ENCODE peak calls at places on chromosomes 7 and 10, in seven cellular contexts. O, U, R, H, Z, C and X are unnamed samples.

GRCh38 chr7:143345428-143345900 is 17.0 kb downstream of the FAM131B start:
- DNase-seq in O (peak; percentile 62), U (peak; percentile 85), R (peak; percentile 70), H (peak; percentile 32), Z (no peak), C (no peak), X (no peak)

GRCh38 chr10:128070161-128070560 is 56.1 kb downstream of the MKI67 start:
- DNase-seq in O (no peak), U (peak; percentile 14), R (peak; percentile 5), H (no peak), Z (no peak), C (no peak), X (no peak)

GRCh38 chr7:46651070-46651469 is 730.0 kb upstream of the IGFBP3 start:
- DNase-seq in O (no peak), U (peak; percentile 50), R (peak; percentile 24), H (no peak), Z (peak; percentile 80), C (no peak), X (no peak)

GRCh38 chr7:6284461-6285360 is 12.3 kb upstream of the CYTH3 start:
- DNase-seq in O (no peak), U (no peak), R (no peak), H (no peak), Z (peak; percentile 76), C (no peak), X (no peak)

GRCh38 chr10:43401627-43402026 is 7.4 kb downstream of the HNRNPF start:
- DNase-seq in O (no peak), U (peak; percentile 35), R (no peak), H (no peak), Z (no peak), C (no peak), X (no peak)

GRCh38 chr7:45469103-45469502 is 105.1 kb upstream of the ADCY1 start:
- DNase-seq in O (no peak), U (no peak), R (no peak), H (no peak), Z (no peak), C (no peak), X (no peak)

GRCh38 chr7:40329601-40330153 is 194.9 kb downstream of the SUGCT start:
- DNase-seq in O (no peak), U (no peak), R (no peak), H (peak; percentile 74), Z (no peak), C (no peak), X (no peak)

GRCh38 chr10:131841669-131842139 is 59.1 kb upstream of the PPP2R2D start:
- DNase-seq in O (peak; percentile 22), U (no peak), R (no peak), H (no peak), Z (peak; percentile 45), C (no peak), X (no peak)

GRCh38 chr10:60828489-60828852 is 50.2 kb downstream of the CDK1 start:
- DNase-seq in O (no peak), U (no peak), R (no peak), H (peak; percentile 42), Z (no peak), C (no peak), X (no peak)

GRCh38 chr7:36747251-36747968 is 23.1 kb upstream of the AOAH start:
- DNase-seq in O (no peak), U (no peak), R (no peak), H (peak; percentile 4), Z (no peak), C (no peak), X (no peak)

GRCh38 chr10:125777806-125778205 is 2.2 kb upstream of the MMP21 start:
- DNase-seq in O (no peak), U (no peak), R (no peak), H (no peak), Z (no peak), C (no peak), X (no peak)

GRCh38 chr7:8564296-8564695 is 130.9 kb downstream of the NXPH1 start:
- DNase-seq in O (no peak), U (no peak), R (no peak), H (no peak), Z (no peak), C (no peak), X (no peak)

GRCh38 chr7:50339990-50340500 is 35.5 kb downstream of the IKZF1 start:
- DNase-seq in O (no peak), U (no peak), R (peak; percentile 39), H (no peak), Z (no peak), C (no peak), X (no peak)

GRCh38 chr7:105352922-105353668 is 35.6 kb downstream of the SRPK2 start:
- DNase-seq in O (no peak), U (no peak), R (no peak), H (peak; percentile 28), Z (no peak), C (no peak), X (no peak)

GRCh38 chr10:97563337-97563736 is 9.2 kb upstream of the ANKRD2 start:
- DNase-seq in O (no peak), U (no peak), R (no peak), H (no peak), Z (no peak), C (no peak), X (no peak)

GRCh38 chr7:71612011-71612410 is 480.1 kb downstream of the GALNT17 start:
- DNase-seq in O (no peak), U (no peak), R (no peak), H (no peak), Z (no peak), C (no peak), X (no peak)

GRCh38 chr7:144936314-144936713 is 100.5 kb upstream of the TPK1 start:
- DNase-seq in O (no peak), U (no peak), R (no peak), H (no peak), Z (no peak), C (no peak), X (no peak)

GRCh38 chr7:90768301-90768700 is 172.2 kb downstream of the CDK14 start:
- DNase-seq in O (no peak), U (no peak), R (no peak), H (no peak), Z (no peak), C (no peak), X (no peak)

GRCh38 chr10:125208854-125209545 is 48.6 kb upstream of the CTBP2 start:
- DNase-seq in O (no peak), U (no peak), R (no peak), H (no peak), Z (no peak), C (peak; percentile 17), X (no peak)

GRCh38 chr10:3499120-3499519 is 285.9 kb downstream of the KLF6 start:
- DNase-seq in O (no peak), U (no peak), R (no peak), H (peak; percentile 64), Z (no peak), C (no peak), X (no peak)

GRCh38 chr10:91185239-91185875 is 35.1 kb upstream of the PCGF5 start:
- DNase-seq in O (peak; percentile 58), U (no peak), R (no peak), H (peak; percentile 81), Z (no peak), C (no peak), X (no peak)

DNA sequence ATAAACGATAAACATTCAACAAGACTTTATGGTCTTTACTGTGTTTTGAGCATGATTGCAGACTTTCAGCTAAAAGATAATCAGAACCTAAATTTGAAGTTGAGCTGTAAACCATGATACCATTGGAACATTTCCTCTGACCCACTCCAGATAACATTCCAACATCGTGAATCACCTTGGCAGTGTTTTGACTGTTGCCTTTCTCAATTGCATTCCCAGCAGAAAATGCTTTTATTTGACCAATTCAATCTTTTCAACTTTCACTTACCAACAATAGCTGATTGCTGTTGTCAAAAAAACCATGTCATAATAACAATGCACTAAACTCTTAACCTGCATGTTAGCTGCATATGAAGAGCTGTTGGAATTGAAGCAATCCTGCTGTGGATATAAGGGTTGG is 165.5 kb downstream of the MDFIC start:
- DNase-seq in O (no peak), U (no peak), R (no peak), H (peak; percentile 92), Z (no peak), C (peak; percentile 11), X (no peak)
- H3K4me3 ChIP-seq in O (no peak overlapping the region), U (no peak overlapping the region), R (no peak overlapping the region), H (no peak overlapping the region), Z (no peak overlapping the region), C (no peak overlapping the region), X (no peak overlapping the region)

GRCh38 chr7:137937202-137937560 is 64.7 kb downstream of the CREB3L2 start:
- DNase-seq in O (peak; percentile 63), U (no peak), R (no peak), H (peak; percentile 74), Z (no peak), C (no peak), X (no peak)
- H3K4me1 ChIP-seq in O (peaks cover 46% of the 10 kb centered on the region), U (peaks cover 76% of the 10 kb centered on the region), R (peaks cover 67% of the 10 kb centered on the region), H (peaks cover 44% of the 10 kb centered on the region), Z (peaks cover 46% of the 10 kb centered on the region), C (peaks cover 30% of the 10 kb centered on the region), X (no peaks in the 10 kb centered on the region)

GRCh38 chr7:13278020-13278419 is 590.6 kb downstream of the ARL4A start:
- DNase-seq in O (no peak), U (no peak), R (no peak), H (no peak), Z (no peak), C (no peak), X (no peak)

GRCh38 chr7:13282377-13282980 is 595.0 kb downstream of the ARL4A start:
- DNase-seq in O (no peak), U (no peak), R (no peak), H (peak; percentile 54), Z (no peak), C (no peak), X (no peak)

GRCh38 chr7:13276977-13277376 is 589.5 kb downstream of the ARL4A start:
- DNase-seq in O (no peak), U (no peak), R (no peak), H (no peak), Z (no peak), C (no peak), X (no peak)

GRCh38 chr7:13279854-13280435 is 592.5 kb downstream of the ARL4A start:
- DNase-seq in O (no peak), U (no peak), R (no peak), H (peak; percentile 10), Z (no peak), C (no peak), X (no peak)
- TF ChIP-seq CTCF in O (peak; percentile 64), U (no peak), R (peak; percentile 57), H (peak; percentile 39), Z (peak; percentile 75), C (no peak), X (peak; percentile 28)

DNA sequence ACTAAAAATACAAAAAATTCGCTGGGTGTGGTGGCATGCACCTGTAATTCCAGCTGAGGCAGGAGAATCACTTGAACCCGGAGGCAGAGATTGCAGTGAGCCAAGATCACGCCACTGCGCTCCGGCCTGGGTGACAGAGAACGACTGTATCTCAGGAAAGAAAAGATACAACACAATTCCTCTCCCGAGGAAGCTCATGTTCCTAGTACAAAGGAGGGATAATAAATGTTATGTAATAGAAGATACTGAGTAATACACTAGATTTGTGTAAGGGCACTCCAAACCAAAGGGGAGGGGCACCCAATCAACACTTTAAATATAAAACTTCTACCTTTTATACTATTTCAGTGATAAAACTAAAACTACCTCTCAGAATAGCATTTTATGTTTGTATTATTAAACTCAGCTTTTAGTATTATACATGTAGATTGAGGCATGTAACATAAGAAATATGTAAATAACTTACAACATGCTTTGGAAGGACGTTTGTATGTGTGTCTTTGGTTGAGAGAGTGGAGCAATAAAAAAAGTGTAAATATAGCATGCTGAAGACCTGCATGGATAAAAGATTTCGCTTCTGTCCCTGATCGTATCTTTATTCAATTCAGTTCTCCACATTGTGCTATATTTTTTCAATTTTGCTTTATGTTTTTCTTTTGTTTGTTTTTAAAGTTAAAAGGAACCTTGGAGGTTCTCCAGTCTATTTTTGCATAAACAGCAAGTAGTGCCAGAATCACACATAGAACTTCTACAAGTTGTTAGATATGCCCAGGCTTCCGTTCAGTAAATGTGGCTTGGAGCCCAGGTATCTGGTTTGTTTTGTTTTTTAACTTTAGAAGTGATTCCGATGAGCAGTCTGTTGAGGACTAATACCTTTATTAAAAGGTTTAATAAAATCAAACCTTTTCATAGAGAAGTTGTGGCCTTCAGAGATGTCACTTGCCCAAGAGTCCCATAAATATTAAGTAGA is 71.9 kb downstream of the WAC start:
- DNase-seq in O (no peak), U (no peak), R (no peak), H (no peak), Z (no peak), C (no peak), X (no peak)
- H3K4me3 ChIP-seq in O (no peak overlapping the region), U (no peak overlapping the region), R (no peak overlapping the region), H (no peak overlapping the region), Z (no peak overlapping the region), C (no peak overlapping the region), X (no peak overlapping the region)